ENCODE peak calls at places on chromosomes 7 and 10, in nine cellular contexts. K is EL, R is left lung, L is Kasumi-1, N is hypothalamus, E is SJSA1, Z is A549, U is GM04504, V is RWPE1. C is an unnamed sample.
A peak's percentile ranks its signal among the peaks of the same experiment; 100 is the strongest.

GRCh38 chr7:38561166-38561565 is 70.0 kb downstream of the AMPH start:
- DNase-seq in K (peak; percentile 70), R (no peak), L (no peak), N (no peak), E (no peak), Z (no peak), U (peak; percentile 11), V (peak; percentile 6), C (no peak)

GRCh38 chr10:126504051-126504760 is 115.9 kb upstream of the ADAM12 start:
- DNase-seq in K (peak; percentile 71), R (no peak), L (peak; percentile 87), N (no peak), E (peak; percentile 55), Z (peak; percentile 74), U (peak; percentile 42), V (peak; percentile 49), C (peak; percentile 51)

GRCh38 chr10:89814278-89814677 is 112.9 kb downstream of the KIF20B start:
- DNase-seq in K (no peak), R (no peak), L (no peak), N (no peak), E (no peak), Z (no peak), U (no peak), V (no peak), C (no peak)

GRCh38 chr7:74464931-74465906 is 11.5 kb downstream of the GTF2IRD1 start:
- DNase-seq in K (no peak), R (no peak), L (no peak), N (no peak), E (no peak), Z (no peak), U (no peak), V (no peak), C (no peak)

GRCh38 chr7:70035509-70035908 is 437.2 kb downstream of the AUTS2 start:
- DNase-seq in K (no peak), R (no peak), L (no peak), N (no peak), E (no peak), Z (no peak), U (no peak), V (no peak), C (no peak)

GRCh38 chr10:86958109-86958830 is at the start of gene SNCG:
- DNase-seq in K (no peak), R (no peak), L (no peak), N (no peak), E (no peak), Z (no peak), U (no peak), V (peak; percentile 51), C (no peak)

GRCh38 chr10:110535958-110536891 is 31.3 kb upstream of the SMC3 start:
- DNase-seq in K (peak; percentile 87), R (peak; percentile 55), L (peak; percentile 81), N (no peak), E (peak; percentile 84), Z (no peak), U (no peak), V (no peak), C (no peak)

GRCh38 chr10:86231796-86232560 is 134.6 kb downstream of the GRID1 start:
- DNase-seq in K (no peak), R (no peak), L (no peak), N (no peak), E (no peak), Z (no peak), U (no peak), V (no peak), C (no peak)

GRCh38 chr7:6160191-6160623 is 112.2 kb downstream of the CYTH3 start:
- DNase-seq in K (peak; percentile 74), R (no peak), L (no peak), N (no peak), E (no peak), Z (peak; percentile 48), U (peak; percentile 69), V (peak; percentile 55), C (peak; percentile 47)

GRCh38 chr10:75611972-75612331 is 180.5 kb downstream of the LRMDA start:
- DNase-seq in K (no peak), R (no peak), L (no peak), N (no peak), E (no peak), Z (no peak), U (no peak), V (no peak), C (no peak)

GRCh38 chr7:55977831-55978230 is 13.4 kb downstream of the NIPSNAP2 start:
- DNase-seq in K (peak; percentile 74), R (no peak), L (no peak), N (no peak), E (no peak), Z (peak; percentile 18), U (peak; percentile 52), V (peak; percentile 32), C (no peak)

GRCh38 chr7:64504581-64505120 is 58.2 kb downstream of the ZNF680 start:
- DNase-seq in K (no peak), R (no peak), L (peak; percentile 12), N (no peak), E (no peak), Z (no peak), U (no peak), V (no peak), C (no peak)

GRCh38 chr10:21166557-21167287 is 269.6 kb upstream of the NEBL start:
- DNase-seq in K (no peak), R (peak; percentile 77), L (no peak), N (no peak), E (no peak), Z (no peak), U (no peak), V (no peak), C (no peak)

GRCh38 chr7:40223451-40224112 is 88.8 kb downstream of the SUGCT start:
- DNase-seq in K (no peak), R (no peak), L (no peak), N (no peak), E (no peak), Z (no peak), U (no peak), V (no peak), C (no peak)

GRCh38 chr10:12981570-12981969 is 19.9 kb downstream of the CCDC3 start:
- DNase-seq in K (peak; percentile 39), R (no peak), L (no peak), N (no peak), E (peak; percentile 67), Z (peak; percentile 22), U (no peak), V (peak; percentile 45), C (no peak)

GRCh38 chr10:13311177-13311575 is 11.3 kb upstream of the PHYH start:
- DNase-seq in K (no peak), R (no peak), L (no peak), N (no peak), E (no peak), Z (no peak), U (no peak), V (no peak), C (no peak)

GRCh38 chr10:69684981-69685353 is 54.9 kb downstream of the FAM241B start:
- DNase-seq in K (no peak), R (no peak), L (no peak), N (no peak), E (no peak), Z (no peak), U (no peak), V (no peak), C (no peak)

GRCh38 chr7:79709574-79710409 is 256.3 kb upstream of the MAGI2 start:
- DNase-seq in K (peak; percentile 11), R (no peak), L (no peak), N (no peak), E (no peak), Z (peak; percentile 16), U (peak; percentile 8), V (peak; percentile 1), C (no peak)

GRCh38 chr10:109898666-109899577 is 24.4 kb downstream of the XPNPEP1 start:
- DNase-seq in K (peak; percentile 37), R (no peak), L (no peak), N (no peak), E (no peak), Z (no peak), U (no peak), V (no peak), C (no peak)

GRCh38 chr10:89699581-89700064 is 1.8 kb upstream of the KIF20B start:
- DNase-seq in K (no peak), R (no peak), L (no peak), N (no peak), E (no peak), Z (no peak), U (no peak), V (no peak), C (no peak)

GRCh38 chr10:112634096-112634830 is 187.2 kb downstream of the VTI1A start:
- DNase-seq in K (peak; percentile 56), R (no peak), L (no peak), N (no peak), E (no peak), Z (no peak), U (peak; percentile 26), V (peak; percentile 18), C (no peak)

C was measured in globus pallidus.